ENCODE peak calls at places on chromosomes 4 and X, in seven cellular contexts. One of them, this sample, is unnamed. For H3K9me3, the result is how much of the 10 kb centered on the place peaks cover.

GRCh38 chr4:74431113-74431826 is 13.7 kb upstream of the AREG start:
- DNase-seq in fibroblast of lung: no peak
- DNase-seq in breast epithelium: no peak
- DNase-seq in CD4-positive, alpha-beta T cell: no peak
- DNase-seq in SK-N-SH: no peak
- DNase-seq in transverse colon: no peak
- DNase-seq in psoas muscle: no peak
- DNase-seq in this sample: no peak

GRCh38 chr4:53128959-53129358 is 236.9 kb downstream of the SCFD2 start:
- DNase-seq in psoas muscle: peak
- DNase-seq in CD4-positive, alpha-beta T cell: no peak
- DNase-seq in breast epithelium: no peak
- DNase-seq in transverse colon: no peak
- DNase-seq in SK-N-SH: no peak
- DNase-seq in fibroblast of lung: no peak
- DNase-seq in this sample: no peak

GRCh38 chrX:27598312-27598711 is 8.2 kb downstream of the DCAF8L2 start:
- DNase-seq in fibroblast of lung: peak
- DNase-seq in breast epithelium: no peak
- DNase-seq in CD4-positive, alpha-beta T cell: no peak
- DNase-seq in psoas muscle: no peak
- DNase-seq in transverse colon: peak
- DNase-seq in SK-N-SH: no peak
- DNase-seq in this sample: no peak

GRCh38 chrX:20218809-20219505 is 47.8 kb downstream of the RPS6KA3 start:
- DNase-seq in psoas muscle: no peak
- DNase-seq in breast epithelium: no peak
- DNase-seq in CD4-positive, alpha-beta T cell: no peak
- DNase-seq in transverse colon: no peak
- DNase-seq in fibroblast of lung: no peak
- DNase-seq in SK-N-SH: no peak
- DNase-seq in this sample: no peak

GRCh38 chrX:13387656-13388421 is 68.0 kb upstream of the ATXN3L start:
- DNase-seq in fibroblast of lung: peak
- DNase-seq in breast epithelium: no peak
- DNase-seq in CD4-positive, alpha-beta T cell: no peak
- DNase-seq in psoas muscle: no peak
- DNase-seq in transverse colon: no peak
- DNase-seq in SK-N-SH: no peak
- DNase-seq in this sample: no peak

GRCh38 chrX:41875142-41875541 is 48.2 kb downstream of the CASK start:
- DNase-seq in breast epithelium: no peak
- DNase-seq in psoas muscle: no peak
- DNase-seq in CD4-positive, alpha-beta T cell: no peak
- DNase-seq in transverse colon: no peak
- DNase-seq in fibroblast of lung: peak
- DNase-seq in SK-N-SH: no peak
- DNase-seq in this sample: no peak

GRCh38 chrX:38943120-38943519 is 141.9 kb downstream of the MID1IP1 start:
- DNase-seq in fibroblast of lung: no peak
- DNase-seq in transverse colon: no peak
- DNase-seq in SK-N-SH: no peak
- DNase-seq in CD4-positive, alpha-beta T cell: no peak
- DNase-seq in breast epithelium: no peak
- DNase-seq in psoas muscle: no peak
- DNase-seq in this sample: no peak

GRCh38 chr4:105637409-105638258 is 70.9 kb downstream of the INTS12 start:
- DNase-seq in breast epithelium: peak
- DNase-seq in fibroblast of lung: peak
- DNase-seq in psoas muscle: peak
- DNase-seq in transverse colon: peak
- DNase-seq in CD4-positive, alpha-beta T cell: no peak
- DNase-seq in SK-N-SH: peak
- DNase-seq in this sample: peak

GRCh38 chr4:189062047-189062820 is 878.4 kb upstream of the FRG1 start:
- DNase-seq in breast epithelium: no peak
- DNase-seq in fibroblast of lung: no peak
- DNase-seq in SK-N-SH: no peak
- DNase-seq in transverse colon: no peak
- DNase-seq in psoas muscle: no peak
- DNase-seq in CD4-positive, alpha-beta T cell: no peak
- DNase-seq in this sample: no peak
- TF ChIP-seq CTCF in breast epithelium: no peak
- TF ChIP-seq CTCF in fibroblast of lung: no peak
- TF ChIP-seq CTCF in SK-N-SH: no peak
- TF ChIP-seq CTCF in transverse colon: no peak
- TF ChIP-seq CTCF in psoas muscle: no peak
- TF ChIP-seq CTCF in CD4-positive, alpha-beta T cell: no peak
- TF ChIP-seq CTCF in this sample: no peak

DNA sequence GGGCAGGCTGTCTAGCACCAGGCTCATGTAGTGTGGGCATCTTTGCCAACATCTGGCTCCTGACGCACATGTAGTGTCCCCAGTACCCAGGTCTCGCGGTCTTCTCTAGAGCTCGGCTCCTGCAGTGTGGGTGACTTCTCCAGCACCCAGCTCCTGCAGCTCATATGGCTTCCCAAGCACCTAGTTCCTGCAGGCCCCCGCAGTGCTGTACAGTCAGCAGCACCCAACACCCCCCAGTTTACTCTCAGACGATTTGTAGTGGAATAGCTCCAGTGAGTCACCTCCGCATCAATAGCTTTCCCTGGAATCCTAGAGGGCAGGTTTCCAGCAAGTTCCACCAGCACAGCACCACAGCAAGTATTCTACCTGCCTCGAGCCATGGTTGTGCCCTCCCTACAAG is 30.9 kb downstream of the ZNF41 start:
- DNase-seq in CD4-positive, alpha-beta T cell: no peak
- DNase-seq in transverse colon: no peak
- DNase-seq in fibroblast of lung: no peak
- DNase-seq in psoas muscle: no peak
- DNase-seq in breast epithelium: no peak
- DNase-seq in SK-N-SH: no peak
- DNase-seq in this sample: no peak
- H3K9me3 ChIP-seq in CD4-positive, alpha-beta T cell: under half
- H3K9me3 ChIP-seq in transverse colon: under half
- H3K9me3 ChIP-seq in fibroblast of lung: under half
- H3K9me3 ChIP-seq in psoas muscle: under half
- H3K9me3 ChIP-seq in breast epithelium: under half
- H3K9me3 ChIP-seq in SK-N-SH: under half
- H3K9me3 ChIP-seq in this sample: under half

GRCh38 chrX:125132274-125132673 is 187.4 kb upstream of the TEX13C start:
- DNase-seq in transverse colon: no peak
- DNase-seq in fibroblast of lung: no peak
- DNase-seq in psoas muscle: no peak
- DNase-seq in breast epithelium: no peak
- DNase-seq in CD4-positive, alpha-beta T cell: no peak
- DNase-seq in SK-N-SH: peak
- DNase-seq in this sample: no peak

DNA sequence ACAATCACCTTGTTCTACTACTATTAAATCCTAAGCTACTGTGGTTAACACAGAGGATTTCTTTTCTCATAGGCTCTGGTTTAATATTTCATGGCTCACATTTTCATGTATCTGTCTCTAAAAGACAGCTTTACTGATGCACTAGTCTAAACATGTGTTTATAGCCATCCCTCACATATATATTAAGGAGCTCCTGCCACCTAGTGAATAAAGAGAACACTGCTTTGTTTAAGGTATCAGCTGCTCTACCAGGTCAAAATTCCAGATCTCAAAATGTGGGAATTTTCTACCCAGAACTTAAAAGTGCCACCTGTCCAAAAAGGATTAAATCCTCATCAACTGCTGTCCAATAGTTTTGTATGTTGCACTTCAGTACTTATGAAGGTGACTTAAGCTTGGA is 188.5 kb upstream of the TEX13C start:
- DNase-seq in SK-N-SH: no peak
- DNase-seq in CD4-positive, alpha-beta T cell: no peak
- DNase-seq in psoas muscle: no peak
- DNase-seq in transverse colon: no peak
- DNase-seq in fibroblast of lung: no peak
- DNase-seq in breast epithelium: no peak
- DNase-seq in this sample: no peak
- TF ChIP-seq CTCF in SK-N-SH: peak
- TF ChIP-seq CTCF in CD4-positive, alpha-beta T cell: no peak
- TF ChIP-seq CTCF in psoas muscle: no peak
- TF ChIP-seq CTCF in transverse colon: no peak
- TF ChIP-seq CTCF in fibroblast of lung: no peak
- TF ChIP-seq CTCF in breast epithelium: no peak
- TF ChIP-seq CTCF in this sample: no peak

GRCh38 chr4:147233-147632 is 22.9 kb downstream of the ZNF718 start:
- DNase-seq in transverse colon: no peak
- DNase-seq in breast epithelium: no peak
- DNase-seq in CD4-positive, alpha-beta T cell: no peak
- DNase-seq in SK-N-SH: no peak
- DNase-seq in psoas muscle: no peak
- DNase-seq in fibroblast of lung: no peak
- DNase-seq in this sample: no peak
- H3K9me3 ChIP-seq in transverse colon: half or more
- H3K9me3 ChIP-seq in breast epithelium: half or more
- H3K9me3 ChIP-seq in CD4-positive, alpha-beta T cell: half or more
- H3K9me3 ChIP-seq in SK-N-SH: under half
- H3K9me3 ChIP-seq in psoas muscle: half or more
- H3K9me3 ChIP-seq in fibroblast of lung: under half
- H3K9me3 ChIP-seq in this sample: under half

DNA sequence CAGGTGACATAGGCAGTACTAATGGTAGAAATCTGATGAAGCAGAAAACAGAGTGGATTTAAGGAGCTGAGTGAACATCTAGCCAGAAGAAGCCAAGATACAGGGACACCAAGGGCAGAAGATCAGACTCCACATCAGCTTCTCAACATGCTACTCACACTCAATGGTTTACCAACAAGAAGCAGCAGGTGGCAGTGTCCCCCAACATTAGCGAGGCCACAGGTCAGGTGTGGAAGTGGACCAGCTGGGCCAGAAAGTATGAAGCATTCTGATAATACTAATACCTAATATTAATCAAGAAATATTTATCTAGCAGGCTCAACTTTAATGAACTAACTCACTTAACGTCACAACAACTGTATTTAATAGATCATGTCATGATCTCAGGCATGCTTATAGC is 73.4 kb upstream of the TTC29 start:
- DNase-seq in transverse colon: peak
- DNase-seq in SK-N-SH: peak
- DNase-seq in fibroblast of lung: peak
- DNase-seq in breast epithelium: peak
- DNase-seq in CD4-positive, alpha-beta T cell: peak
- DNase-seq in psoas muscle: peak
- DNase-seq in this sample: no peak
- TF ChIP-seq CTCF in transverse colon: peak
- TF ChIP-seq CTCF in SK-N-SH: peak
- TF ChIP-seq CTCF in fibroblast of lung: peak
- TF ChIP-seq CTCF in breast epithelium: peak
- TF ChIP-seq CTCF in CD4-positive, alpha-beta T cell: peak
- TF ChIP-seq CTCF in psoas muscle: peak
- TF ChIP-seq CTCF in this sample: peak

DNA sequence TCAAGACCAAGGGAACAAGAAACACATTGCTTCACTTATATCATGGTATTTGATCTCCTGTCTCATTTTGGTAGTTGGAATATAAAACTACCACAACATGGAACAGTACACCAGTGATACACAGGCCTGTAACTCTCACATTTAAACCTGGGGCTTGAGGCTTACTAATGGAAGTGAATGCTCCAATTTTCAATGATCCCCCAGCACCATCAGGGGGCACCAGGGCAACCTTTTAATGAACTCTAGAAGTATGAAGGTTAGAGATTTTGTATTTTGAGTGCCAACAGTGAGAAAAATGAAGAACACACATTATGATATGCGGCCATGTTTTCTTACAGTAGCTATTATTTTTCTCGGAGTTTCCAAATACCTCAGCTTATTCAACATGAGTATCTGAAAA is 50.7 kb downstream of the C4orf33 start:
- DNase-seq in breast epithelium: no peak
- DNase-seq in transverse colon: no peak
- DNase-seq in psoas muscle: no peak
- DNase-seq in fibroblast of lung: no peak
- DNase-seq in CD4-positive, alpha-beta T cell: no peak
- DNase-seq in SK-N-SH: peak
- DNase-seq in this sample: no peak
- H3K9me3 ChIP-seq in breast epithelium: under half
- H3K9me3 ChIP-seq in transverse colon: under half
- H3K9me3 ChIP-seq in psoas muscle: under half
- H3K9me3 ChIP-seq in fibroblast of lung: under half
- H3K9me3 ChIP-seq in CD4-positive, alpha-beta T cell: under half
- H3K9me3 ChIP-seq in SK-N-SH: under half
- H3K9me3 ChIP-seq in this sample: under half

GRCh38 chr4:23456864-23457263 is 433.0 kb downstream of the PPARGC1A start:
- DNase-seq in transverse colon: no peak
- DNase-seq in psoas muscle: no peak
- DNase-seq in SK-N-SH: no peak
- DNase-seq in fibroblast of lung: no peak
- DNase-seq in CD4-positive, alpha-beta T cell: no peak
- DNase-seq in breast epithelium: no peak
- DNase-seq in this sample: no peak
- TF ChIP-seq CTCF in transverse colon: no peak
- TF ChIP-seq CTCF in psoas muscle: no peak
- TF ChIP-seq CTCF in SK-N-SH: no peak
- TF ChIP-seq CTCF in fibroblast of lung: no peak
- TF ChIP-seq CTCF in CD4-positive, alpha-beta T cell: no peak
- TF ChIP-seq CTCF in breast epithelium: no peak
- TF ChIP-seq CTCF in this sample: no peak

This sample was measured in esophagus squamous epithelium.